ENCODE peak calls at places on chromosomes 2 and 18, in four cellular contexts. Z is GM13976, C is body of pancreas, S is AG09309. L is an unnamed sample.

GRCh38 chr2:230097424-230097823 is 28.7 kb upstream of the SLC16A14 start:
- DNase-seq in Z (no peak), C (no peak), S (no peak), L (no peak)

GRCh38 chr2:220987839-220988238 is 584.3 kb downstream of the EPHA4 start:
- DNase-seq in S (no peak), Z (no peak), C (no peak), L (no peak)

GRCh38 chr2:232900811-232901701 is 31.0 kb downstream of the SNORC start:
- DNase-seq in C (no peak), Z (no peak), S (no peak), L (no peak)

GRCh38 chr18:59197636-59198035 is 22.3 kb upstream of the GRP start:
- DNase-seq in Z (no peak), S (no peak), C (no peak), L (no peak)

GRCh38 chr2:62576276-62576939 is 70.4 kb upstream of the TMEM17 start:
- DNase-seq in S (no peak), C (peak), Z (no peak), L (no peak)

GRCh38 chr2:112728384-112729175 is 7.8 kb downstream of the NT5DC4 start:
- DNase-seq in S (no peak), C (no peak), Z (no peak), L (peak)

GRCh38 chr2:179348921-179349320 is 84.3 kb upstream of the SESTD1 start:
- DNase-seq in Z (no peak), C (no peak), S (no peak), L (no peak)

GRCh38 chr2:105497094-105497493 is 98.2 kb upstream of the FHL2 start:
- DNase-seq in Z (no peak), S (no peak), C (no peak), L (no peak)

GRCh38 chr18:23067236-23067635 is 68.0 kb upstream of the CABLES1 start:
- DNase-seq in Z (no peak), C (no peak), S (no peak), L (no peak)

GRCh38 chr2:232689152-232689910 is 7.8 kb upstream of the GIGYF2 start:
- DNase-seq in C (peak), S (no peak), Z (no peak), L (no peak)

GRCh38 chr18:37403100-37403781 is 162.4 kb downstream of the CELF4 start:
- DNase-seq in Z (no peak), C (peak), S (peak), L (no peak)

GRCh38 chr2:226733189-226733858 is 66.3 kb downstream of the IRS1 start:
- DNase-seq in C (peak), Z (no peak), S (no peak), L (no peak)

GRCh38 chr18:68447286-68447685 is 267.6 kb downstream of the TMX3 start:
- DNase-seq in C (no peak), S (no peak), Z (no peak), L (no peak)

GRCh38 chr18:55869965-55870585 is 282.1 kb upstream of the TCF4 start:
- DNase-seq in Z (no peak), C (no peak), S (no peak), L (no peak)

GRCh38 chr2:68565858-68566257 is 77.5 kb upstream of the PROKR1 start:
- DNase-seq in C (no peak), S (no peak), Z (no peak), L (no peak)

GRCh38 chr2:64291181-64291580 is 147.0 kb upstream of the PELI1 start:
- DNase-seq in S (peak), Z (no peak), C (no peak), L (no peak)

GRCh38 chr2:150212722-150213171 is 274.7 kb downstream of the RND3 start:
- DNase-seq in S (peak), Z (no peak), C (no peak), L (no peak)

GRCh38 chr2:120079647-120080046 is 66.8 kb downstream of the EPB41L5 start:
- DNase-seq in S (no peak), C (no peak), Z (no peak), L (no peak)

GRCh38 chr18:48304906-48305693 is 104.1 kb downstream of the ZBTB7C start:
- DNase-seq in S (no peak), Z (no peak), C (no peak), L (no peak)

GRCh38 chr2:181778621-181779195 is 98.4 kb upstream of the NEUROD1 start:
- DNase-seq in C (no peak), S (no peak), Z (no peak), L (no peak)

GRCh38 chr2:201854221-201854801 is 48.0 kb downstream of the CDK15 start:
- DNase-seq in Z (no peak), C (no peak), S (peak), L (no peak)

GRCh38 chr2:8215982-8216381 is 465.9 kb upstream of the ID2 start:
- DNase-seq in Z (no peak), C (no peak), S (no peak), L (no peak)

GRCh38 chr2:694174-694573 is 17.0 kb upstream of the TMEM18 start:
- DNase-seq in C (no peak), S (no peak), Z (no peak), L (no peak)

GRCh38 chr2:228655341-228655740 is 473.9 kb upstream of the SPHKAP start:
- DNase-seq in C (no peak), S (no peak), Z (no peak), L (no peak)

GRCh38 chr18:9263264-9263663 is 71.3 kb upstream of the TWSG1 start:
- DNase-seq in C (no peak), Z (no peak), S (no peak), L (no peak)

GRCh38 chr18:7924616-7925015 is 357.5 kb downstream of the PTPRM start:
- DNase-seq in S (no peak), Z (no peak), C (no peak), L (no peak)

GRCh38 chr2:239018291-239019192 is 170.7 kb downstream of the TWIST2 start:
- DNase-seq in C (no peak), S (no peak), Z (no peak), L (no peak)

GRCh38 chr18:68262697-68263293 is 452.1 kb downstream of the TMX3 start:
- DNase-seq in S (peak), Z (no peak), C (no peak), L (no peak)

GRCh38 chr2:30915485-30915884 is 108.2 kb upstream of the CAPN13 start:
- DNase-seq in Z (no peak), C (peak), S (no peak), L (no peak)

DNA sequence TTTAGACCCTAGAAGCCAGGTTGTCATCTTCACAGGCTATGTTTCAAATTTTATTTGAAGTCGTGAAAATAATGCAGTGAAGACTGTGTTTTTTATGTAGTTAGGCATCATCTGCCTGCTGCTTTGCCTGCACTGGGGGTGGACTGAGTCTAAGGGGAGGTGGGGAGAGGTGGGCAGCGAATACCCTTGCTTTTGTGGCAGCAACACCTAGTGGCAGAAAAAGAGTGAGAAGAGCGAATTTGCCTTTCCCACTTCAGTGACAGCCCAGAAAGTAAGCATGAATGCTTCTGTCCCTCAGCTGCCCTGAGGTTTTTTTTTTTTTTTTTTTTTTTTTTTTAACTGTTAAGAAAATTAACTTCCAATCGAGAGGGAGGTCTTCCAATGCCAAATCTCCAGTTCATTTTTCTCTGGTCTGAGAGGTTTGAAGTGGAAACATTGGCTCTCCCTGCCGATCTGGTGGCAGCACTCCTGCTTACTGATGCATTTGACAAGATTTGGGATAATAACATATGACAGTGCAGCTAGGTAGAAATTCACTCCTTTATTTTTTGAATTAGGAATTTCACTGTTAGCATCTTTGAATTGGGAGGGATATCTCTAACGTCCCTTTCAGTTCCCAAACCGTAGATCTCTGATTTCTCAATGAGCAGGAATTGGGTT is 60.3 kb upstream of the LYPD6B start:
- DNase-seq in Z (no peak), S (no peak), C (no peak), L (no peak)
- TF ChIP-seq CTCF in Z (no peak), S (no peak), C (no peak), L (peak)

GRCh38 chr2:189348369-189348768 is 92.9 kb upstream of the WDR75 start:
- DNase-seq in Z (no peak), S (no peak), C (no peak), L (no peak)

GRCh38 chr2:189344036-189344435 is 97.2 kb upstream of the WDR75 start:
- DNase-seq in Z (no peak), C (no peak), S (no peak), L (no peak)

GRCh38 chr2:189350515-189351209 is 90.6 kb upstream of the WDR75 start:
- DNase-seq in Z (no peak), S (peak), C (peak), L (no peak)

GRCh38 chr2:189347540-189347939 is 93.7 kb upstream of the WDR75 start:
- DNase-seq in S (peak), Z (peak), C (peak), L (peak)
- TF ChIP-seq CTCF in S (peak), Z (no peak), C (peak), L (peak)

DNA sequence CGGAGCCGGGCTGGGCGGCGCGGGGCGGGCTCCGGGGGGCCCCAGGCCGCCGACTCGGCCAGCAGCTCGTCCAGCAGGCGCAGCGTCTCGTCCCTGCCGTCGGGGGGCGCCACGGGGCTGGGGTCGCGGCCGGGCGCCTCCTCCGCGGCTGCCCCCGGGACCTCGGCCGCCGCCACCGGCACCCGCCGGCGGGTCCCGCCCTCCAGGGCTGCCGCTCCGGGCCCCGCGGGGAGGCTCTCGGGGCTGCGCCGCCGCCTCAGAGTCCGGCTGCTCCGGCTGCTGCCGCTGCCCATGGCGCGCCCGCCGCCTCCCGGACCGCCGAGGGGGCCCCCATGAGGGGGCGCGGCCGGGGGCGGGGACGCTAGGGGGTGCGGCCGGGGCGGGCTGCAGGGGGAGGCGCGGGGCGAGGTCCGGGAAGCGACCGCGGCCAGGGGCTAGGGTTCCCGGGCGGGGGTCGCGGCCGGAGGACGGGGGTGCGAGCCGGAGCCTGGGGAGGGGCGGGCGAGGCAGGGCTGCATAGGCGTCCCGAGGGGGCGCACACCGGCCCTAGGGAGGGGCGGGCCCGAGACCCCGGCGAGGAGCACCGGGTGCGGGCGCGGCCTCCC is at the start of gene CYS1:
- DNase-seq in S (no peak), C (peak), Z (peak), L (peak)
- TF ChIP-seq CTCF in S (no peak), C (no peak), Z (peak), L (peak)

GRCh38 chr2:38592951-38593350 is 9.8 kb downstream of the HNRNPLL start:
- DNase-seq in Z (no peak), C (no peak), S (no peak), L (no peak)

GRCh38 chr2:38591152-38591551 is 11.6 kb downstream of the HNRNPLL start:
- DNase-seq in S (no peak), C (no peak), Z (no peak), L (no peak)

GRCh38 chr2:38586926-38587325 is 15.8 kb downstream of the HNRNPLL start:
- DNase-seq in S (no peak), C (no peak), Z (no peak), L (no peak)

GRCh38 chr2:38590053-38590452 is 12.7 kb downstream of the HNRNPLL start:
- DNase-seq in C (no peak), S (no peak), Z (no peak), L (no peak)
- TF ChIP-seq CTCF in C (no peak), S (peak), Z (no peak), L (no peak)

GRCh38 chr18:31244737-31245432 is 73.1 kb upstream of the DSG1 start:
- DNase-seq in C (no peak), S (no peak), Z (no peak), L (no peak)

GRCh38 chr18:31243740-31244512 is 74.0 kb upstream of the DSG1 start:
- DNase-seq in S (no peak), C (peak), Z (no peak), L (no peak)

GRCh38 chr18:31241425-31241824 is 76.5 kb upstream of the DSG1 start:
- DNase-seq in C (no peak), Z (no peak), S (no peak), L (no peak)

GRCh38 chr18:31245820-31246219 is 72.1 kb upstream of the DSG1 start:
- DNase-seq in S (no peak), C (no peak), Z (no peak), L (no peak)

GRCh38 chr18:31241900-31242409 is 76.0 kb upstream of the DSG1 start:
- DNase-seq in Z (no peak), C (peak), S (no peak), L (no peak)
- TF ChIP-seq CTCF in Z (no peak), C (peak), S (no peak), L (peak)

DNA sequence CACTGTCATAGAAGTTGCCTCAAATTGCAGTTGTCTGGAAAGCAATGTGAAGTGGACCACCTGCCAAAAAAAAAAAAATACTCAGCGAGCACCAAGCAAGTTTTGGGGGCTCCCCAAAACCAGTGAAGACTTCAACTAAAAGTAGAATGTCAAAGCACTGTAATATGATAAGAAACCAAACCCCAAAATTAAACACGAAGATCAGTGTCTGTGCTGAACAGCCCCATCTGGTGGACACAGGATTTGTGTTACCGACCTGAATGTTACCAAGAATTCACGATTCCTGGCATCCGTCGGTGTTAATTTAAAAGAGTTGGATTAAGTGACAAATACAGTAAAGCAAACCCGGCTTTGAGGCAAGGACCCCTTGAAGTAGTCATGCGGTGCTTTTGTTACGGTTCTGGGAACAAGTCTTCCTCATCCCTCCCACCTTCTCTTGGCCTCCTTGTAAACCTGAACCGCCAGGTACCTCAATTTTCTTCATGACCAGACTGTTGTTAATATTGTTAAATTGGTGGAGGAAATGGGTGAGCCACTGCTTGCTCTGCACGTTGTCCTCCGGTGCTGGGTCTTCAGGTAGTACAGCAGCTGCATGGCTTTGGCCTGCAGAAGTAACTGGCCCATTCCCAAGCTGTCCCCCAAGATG is 31.3 kb upstream of the SSB start:
- DNase-seq in S (no peak), C (peak), Z (peak), L (peak)
- TF ChIP-seq CTCF in S (peak), C (peak), Z (peak), L (peak)

DNA sequence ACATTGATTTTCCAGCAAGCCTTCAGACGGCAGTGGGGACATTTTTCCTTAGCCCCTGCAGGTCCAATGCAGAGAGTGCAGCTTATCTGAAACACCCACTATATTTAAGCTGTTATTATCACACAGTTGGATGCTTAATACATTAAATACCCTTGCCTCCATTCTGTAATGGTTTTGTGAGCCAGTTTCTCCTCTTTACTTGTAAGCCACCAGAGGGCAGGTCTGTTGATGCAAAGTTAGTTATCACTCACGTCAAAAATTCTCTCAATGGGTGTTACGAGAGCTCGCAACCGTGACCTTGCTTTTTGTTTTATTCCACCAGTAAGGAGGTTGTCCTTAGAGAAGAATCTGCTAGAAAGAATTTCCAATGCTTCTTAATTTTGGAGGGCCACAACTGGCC is 189.8 kb downstream of the INSIG2 start:
- DNase-seq in Z (no peak), C (no peak), S (no peak), L (no peak)
- TF ChIP-seq CTCF in Z (no peak), C (no peak), S (peak), L (no peak)

DNA sequence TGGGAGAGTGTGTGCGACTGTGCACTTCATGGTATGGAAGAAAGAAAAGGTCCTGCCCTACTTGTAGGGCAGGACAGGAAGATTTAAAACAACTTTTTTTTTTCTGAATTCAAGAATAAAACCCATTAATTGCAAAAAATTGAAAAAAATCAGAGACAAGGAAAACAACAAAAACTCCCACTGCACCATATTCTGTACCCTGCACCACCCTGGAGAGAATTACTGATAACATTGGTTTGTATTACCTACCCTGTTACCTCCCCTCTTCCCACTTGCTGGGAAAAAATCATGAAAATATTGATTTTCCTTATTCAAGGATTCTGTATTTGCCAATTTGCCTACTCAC is 77.6 kb downstream of the DYSF start:
- DNase-seq in S (no peak), Z (no peak), C (no peak), L (no peak)
- TF ChIP-seq CTCF in S (no peak), Z (no peak), C (no peak), L (no peak)

GRCh38 chr2:237432484-237433092 is 18.6 kb upstream of the COL6A3 start:
- DNase-seq in S (peak), Z (no peak), C (peak), L (no peak)
- TF ChIP-seq CTCF in S (peak), Z (no peak), C (no peak), L (no peak)

DNA sequence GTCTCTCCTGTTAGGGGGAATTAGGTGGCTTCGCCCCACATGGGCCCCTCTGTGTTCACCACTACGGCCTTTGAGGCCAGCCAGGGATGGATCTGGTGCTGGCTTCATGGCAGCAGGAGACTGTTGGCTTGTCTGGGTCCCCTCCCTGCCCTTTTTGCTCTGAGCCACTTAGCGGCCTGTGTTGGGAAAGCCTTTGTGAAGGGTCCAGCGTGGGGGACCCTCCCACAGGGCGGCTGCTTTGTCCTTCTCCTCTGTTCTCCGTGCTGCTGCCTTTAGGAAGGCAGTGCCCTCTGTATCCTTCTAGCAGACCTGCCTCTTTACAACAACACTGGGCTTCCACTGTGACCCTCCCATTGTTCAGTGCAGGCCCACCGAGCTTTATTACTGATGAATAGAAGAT is 118.4 kb downstream of the TSN start:
- DNase-seq in C (no peak), Z (no peak), S (no peak), L (no peak)
- TF ChIP-seq CTCF in C (no peak), Z (no peak), S (no peak), L (no peak)

L was measured in GM13977.